ENCODE peak calls at places on chromosome 18, in seven cellular contexts. One of them, this sample, is unnamed.

GRCh38 chr18:35500113-35500512 is 2.4 kb upstream of the INO80C start:
- DNase-seq in H9: no peak
- DNase-seq in IMR-90: no peak
- DNase-seq in neuronal stem cell: no peak
- DNase-seq in trophoblast cell: no peak
- DNase-seq in mesenchymal stem cell: no peak
- DNase-seq in H1: no peak
- DNase-seq in this sample: no peak

GRCh38 chr18:47191956-47192355 is 15.8 kb upstream of the IER3IP1 start:
- DNase-seq in IMR-90: peak
- DNase-seq in H9: no peak
- DNase-seq in mesenchymal stem cell: peak
- DNase-seq in neuronal stem cell: no peak
- DNase-seq in trophoblast cell: no peak
- DNase-seq in H1: no peak
- DNase-seq in this sample: peak

GRCh38 chr18:46497129-46497528 is 159.9 kb downstream of the LOXHD1 start:
- DNase-seq in trophoblast cell: peak
- DNase-seq in mesenchymal stem cell: peak
- DNase-seq in IMR-90: no peak
- DNase-seq in H9: peak
- DNase-seq in neuronal stem cell: peak
- DNase-seq in H1: no peak
- DNase-seq in this sample: peak

GRCh38 chr18:48845174-48845573 is 105.6 kb downstream of the SMAD7 start:
- DNase-seq in IMR-90: no peak
- DNase-seq in mesenchymal stem cell: no peak
- DNase-seq in neuronal stem cell: no peak
- DNase-seq in H1: no peak
- DNase-seq in H9: no peak
- DNase-seq in trophoblast cell: no peak
- DNase-seq in this sample: no peak

GRCh38 chr18:61992285-61992684 is 99.5 kb upstream of the RNF152 start:
- DNase-seq in H9: no peak
- DNase-seq in trophoblast cell: no peak
- DNase-seq in neuronal stem cell: no peak
- DNase-seq in mesenchymal stem cell: peak
- DNase-seq in IMR-90: peak
- DNase-seq in H1: no peak
- DNase-seq in this sample: peak

GRCh38 chr18:991441-991840 is 86.8 kb downstream of the ADCYAP1 start:
- DNase-seq in H9: no peak
- DNase-seq in trophoblast cell: no peak
- DNase-seq in neuronal stem cell: no peak
- DNase-seq in mesenchymal stem cell: no peak
- DNase-seq in H1: no peak
- DNase-seq in IMR-90: no peak
- DNase-seq in this sample: no peak

GRCh38 chr18:2104620-2105462 is 466.5 kb downstream of the METTL4 start:
- DNase-seq in trophoblast cell: peak
- DNase-seq in H1: no peak
- DNase-seq in mesenchymal stem cell: peak
- DNase-seq in IMR-90: peak
- DNase-seq in H9: peak
- DNase-seq in neuronal stem cell: peak
- DNase-seq in this sample: peak

GRCh38 chr18:49021433-49022129 is 70.8 kb upstream of the SMAD7 start:
- DNase-seq in H1: peak
- DNase-seq in mesenchymal stem cell: peak
- DNase-seq in neuronal stem cell: no peak
- DNase-seq in trophoblast cell: peak
- DNase-seq in IMR-90: peak
- DNase-seq in H9: peak
- DNase-seq in this sample: peak

GRCh38 chr18:38575023-38575422 is 1009.4 kb upstream of the CELF4 start:
- DNase-seq in H9: no peak
- DNase-seq in neuronal stem cell: no peak
- DNase-seq in mesenchymal stem cell: no peak
- DNase-seq in IMR-90: no peak
- DNase-seq in H1: no peak
- DNase-seq in trophoblast cell: no peak
- DNase-seq in this sample: no peak

GRCh38 chr18:7683753-7684152 is 116.6 kb downstream of the PTPRM start:
- DNase-seq in neuronal stem cell: no peak
- DNase-seq in trophoblast cell: peak
- DNase-seq in H1: peak
- DNase-seq in mesenchymal stem cell: no peak
- DNase-seq in H9: peak
- DNase-seq in IMR-90: no peak
- DNase-seq in this sample: peak

GRCh38 chr18:76821875-76822509 is 365 bp upstream of the ZNF236 start:
- DNase-seq in trophoblast cell: peak
- DNase-seq in H9: no peak
- DNase-seq in mesenchymal stem cell: peak
- DNase-seq in IMR-90: peak
- DNase-seq in H1: no peak
- DNase-seq in neuronal stem cell: peak
- DNase-seq in this sample: peak

GRCh38 chr18:24702001-24702400 is 241.6 kb downstream of the HRH4 start:
- DNase-seq in neuronal stem cell: no peak
- DNase-seq in trophoblast cell: no peak
- DNase-seq in mesenchymal stem cell: no peak
- DNase-seq in H9: no peak
- DNase-seq in H1: no peak
- DNase-seq in IMR-90: no peak
- DNase-seq in this sample: peak

GRCh38 chr18:78607784-78608183 is 371.8 kb upstream of the SALL3 start:
- DNase-seq in neuronal stem cell: no peak
- DNase-seq in trophoblast cell: no peak
- DNase-seq in H9: no peak
- DNase-seq in mesenchymal stem cell: no peak
- DNase-seq in IMR-90: no peak
- DNase-seq in H1: no peak
- DNase-seq in this sample: no peak

GRCh38 chr18:79534356-79534755 is 138.6 kb downstream of the NFATC1 start:
- DNase-seq in neuronal stem cell: no peak
- DNase-seq in mesenchymal stem cell: no peak
- DNase-seq in H9: no peak
- DNase-seq in IMR-90: no peak
- DNase-seq in trophoblast cell: no peak
- DNase-seq in H1: no peak
- DNase-seq in this sample: no peak

GRCh38 chr18:13684546-13684945 is 41.8 kb downstream of the FAM210A start:
- DNase-seq in H9: no peak
- DNase-seq in neuronal stem cell: no peak
- DNase-seq in mesenchymal stem cell: no peak
- DNase-seq in IMR-90: no peak
- DNase-seq in trophoblast cell: no peak
- DNase-seq in H1: no peak
- DNase-seq in this sample: peak

GRCh38 chr18:49648811-49649210 is 87.0 kb downstream of the LIPG start:
- DNase-seq in neuronal stem cell: no peak
- DNase-seq in trophoblast cell: no peak
- DNase-seq in H1: no peak
- DNase-seq in H9: no peak
- DNase-seq in mesenchymal stem cell: no peak
- DNase-seq in IMR-90: no peak
- DNase-seq in this sample: no peak

GRCh38 chr18:55861266-55861665 is 273.3 kb upstream of the TCF4 start:
- DNase-seq in H1: no peak
- DNase-seq in H9: peak
- DNase-seq in trophoblast cell: no peak
- DNase-seq in mesenchymal stem cell: peak
- DNase-seq in IMR-90: peak
- DNase-seq in neuronal stem cell: peak
- DNase-seq in this sample: peak

GRCh38 chr18:7955175-7955574 is 388.1 kb downstream of the PTPRM start:
- DNase-seq in H1: no peak
- DNase-seq in H9: no peak
- DNase-seq in mesenchymal stem cell: no peak
- DNase-seq in neuronal stem cell: no peak
- DNase-seq in IMR-90: no peak
- DNase-seq in trophoblast cell: no peak
- DNase-seq in this sample: no peak

GRCh38 chr18:79598885-79599175 is 80.8 kb upstream of the CTDP1 start:
- DNase-seq in mesenchymal stem cell: no peak
- DNase-seq in trophoblast cell: no peak
- DNase-seq in H1: no peak
- DNase-seq in IMR-90: no peak
- DNase-seq in neuronal stem cell: no peak
- DNase-seq in H9: no peak
- DNase-seq in this sample: no peak

GRCh38 chr18:25164211-25164836 is 187.6 kb downstream of the ZNF521 start:
- DNase-seq in mesenchymal stem cell: no peak
- DNase-seq in H9: no peak
- DNase-seq in H1: no peak
- DNase-seq in IMR-90: no peak
- DNase-seq in neuronal stem cell: no peak
- DNase-seq in trophoblast cell: no peak
- DNase-seq in this sample: no peak

GRCh38 chr18:61333271-61333745 is at the start of gene CDH20:
- DNase-seq in H1: no peak
- DNase-seq in H9: peak
- DNase-seq in neuronal stem cell: peak
- DNase-seq in mesenchymal stem cell: no peak
- DNase-seq in trophoblast cell: no peak
- DNase-seq in IMR-90: no peak
- DNase-seq in this sample: peak

GRCh38 chr18:11574545-11574944 is 34.9 kb upstream of the SLC35G4 start:
- DNase-seq in IMR-90: no peak
- DNase-seq in H1: no peak
- DNase-seq in trophoblast cell: no peak
- DNase-seq in mesenchymal stem cell: no peak
- DNase-seq in H9: no peak
- DNase-seq in neuronal stem cell: no peak
- DNase-seq in this sample: no peak
- H2BK120ac ChIP-seq in IMR-90: no peak
- H2BK120ac ChIP-seq in H1: no peak
- H2BK120ac ChIP-seq in trophoblast cell: no peak
- H2BK120ac ChIP-seq in mesenchymal stem cell: no peak
- H2BK120ac ChIP-seq in H9: no peak
- H2BK120ac ChIP-seq in neuronal stem cell: no peak
- H2BK120ac ChIP-seq in this sample: no peak

GRCh38 chr18:57846258-57846657 is 43.1 kb upstream of the ATP8B1 start:
- DNase-seq in neuronal stem cell: no peak
- DNase-seq in trophoblast cell: peak
- DNase-seq in H9: no peak
- DNase-seq in H1: no peak
- DNase-seq in mesenchymal stem cell: peak
- DNase-seq in IMR-90: peak
- DNase-seq in this sample: peak

GRCh38 chr18:57841568-57841967 is 38.5 kb upstream of the ATP8B1 start:
- DNase-seq in trophoblast cell: no peak
- DNase-seq in IMR-90: no peak
- DNase-seq in H1: no peak
- DNase-seq in neuronal stem cell: no peak
- DNase-seq in mesenchymal stem cell: no peak
- DNase-seq in H9: no peak
- DNase-seq in this sample: no peak

GRCh38 chr18:57845468-57846103 is 42.5 kb upstream of the ATP8B1 start:
- DNase-seq in neuronal stem cell: no peak
- DNase-seq in H9: no peak
- DNase-seq in mesenchymal stem cell: no peak
- DNase-seq in IMR-90: peak
- DNase-seq in H1: no peak
- DNase-seq in trophoblast cell: no peak
- DNase-seq in this sample: no peak

GRCh38 chr18:57843403-57843802 is 40.3 kb upstream of the ATP8B1 start:
- DNase-seq in H9: no peak
- DNase-seq in H1: no peak
- DNase-seq in IMR-90: no peak
- DNase-seq in trophoblast cell: no peak
- DNase-seq in mesenchymal stem cell: no peak
- DNase-seq in neuronal stem cell: no peak
- DNase-seq in this sample: no peak

DNA sequence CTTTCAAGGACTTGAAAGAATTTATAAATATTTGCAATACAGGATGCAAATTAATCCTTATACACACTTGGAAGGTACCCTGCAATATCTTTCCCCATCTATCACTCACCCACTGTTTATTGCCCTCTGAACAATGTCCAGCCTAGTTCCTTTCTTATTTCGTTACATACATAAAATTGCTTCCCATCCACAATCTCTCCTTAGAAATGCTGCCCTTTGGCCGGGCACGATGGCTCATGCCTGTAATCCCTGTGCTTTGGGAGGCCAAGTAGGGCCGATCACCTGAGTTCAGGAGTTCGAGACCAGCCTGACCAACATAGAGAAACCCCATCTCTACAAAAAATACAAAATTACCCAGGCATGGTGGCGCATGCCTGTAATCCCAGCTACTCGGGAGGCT is 41.2 kb upstream of the ATP8B1 start:
- DNase-seq in mesenchymal stem cell: no peak
- DNase-seq in H9: no peak
- DNase-seq in neuronal stem cell: no peak
- DNase-seq in H1: no peak
- DNase-seq in IMR-90: no peak
- DNase-seq in trophoblast cell: no peak
- DNase-seq in this sample: no peak
- H2BK120ac ChIP-seq in mesenchymal stem cell: no peak
- H2BK120ac ChIP-seq in H9: no peak
- H2BK120ac ChIP-seq in neuronal stem cell: no peak
- H2BK120ac ChIP-seq in H1: no peak
- H2BK120ac ChIP-seq in IMR-90: peak
- H2BK120ac ChIP-seq in trophoblast cell: no peak
- H2BK120ac ChIP-seq in this sample: no peak

DNA sequence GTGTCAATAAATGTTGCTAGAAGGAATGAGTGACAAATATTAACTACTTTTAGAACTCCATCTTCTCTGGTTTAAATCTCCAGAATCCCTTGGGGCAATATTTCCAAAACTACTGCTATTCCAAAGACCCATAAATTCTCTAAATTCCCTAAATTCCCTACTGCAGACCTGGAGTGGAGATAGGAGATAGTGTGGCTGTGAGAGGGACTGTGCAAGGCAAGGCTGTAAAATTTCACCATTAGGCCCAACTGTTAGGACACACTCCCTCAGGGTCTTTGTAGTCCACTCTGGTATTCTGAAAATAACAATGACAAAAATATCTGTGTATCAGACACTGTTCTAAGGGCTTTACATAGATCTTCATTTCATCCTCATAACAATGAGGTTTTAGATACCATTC is 67.9 kb downstream of the MYL12B start:
- DNase-seq in H1: no peak
- DNase-seq in H9: no peak
- DNase-seq in trophoblast cell: peak
- DNase-seq in neuronal stem cell: no peak
- DNase-seq in IMR-90: no peak
- DNase-seq in mesenchymal stem cell: no peak
- DNase-seq in this sample: peak
- H2BK120ac ChIP-seq in H1: no peak
- H2BK120ac ChIP-seq in H9: no peak
- H2BK120ac ChIP-seq in trophoblast cell: no peak
- H2BK120ac ChIP-seq in neuronal stem cell: no peak
- H2BK120ac ChIP-seq in IMR-90: no peak
- H2BK120ac ChIP-seq in mesenchymal stem cell: no peak
- H2BK120ac ChIP-seq in this sample: no peak

DNA sequence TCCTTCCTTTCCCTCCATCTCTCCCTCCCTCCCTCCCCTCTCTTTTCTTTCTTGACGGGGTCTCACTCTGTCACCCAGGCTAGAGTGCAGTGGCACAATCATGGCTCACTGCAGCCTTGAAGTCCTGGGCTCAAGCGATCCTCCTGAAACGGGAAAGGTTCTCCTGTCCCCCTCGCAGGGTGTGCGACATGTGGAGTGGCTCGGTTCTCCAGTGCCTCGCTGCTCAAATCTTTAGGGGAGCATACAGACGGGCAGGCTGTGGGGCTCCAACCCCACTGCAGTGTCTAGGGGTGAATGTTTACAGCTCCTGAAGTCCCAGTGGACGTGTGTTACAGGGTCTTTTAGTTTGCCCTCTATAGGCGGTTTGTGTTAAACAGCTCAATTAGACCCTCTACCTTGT is 74.0 kb downstream of the MEX3C start:
- DNase-seq in H1: no peak
- DNase-seq in H9: no peak
- DNase-seq in trophoblast cell: no peak
- DNase-seq in neuronal stem cell: no peak
- DNase-seq in IMR-90: no peak
- DNase-seq in mesenchymal stem cell: no peak
- DNase-seq in this sample: no peak
- H2BK120ac ChIP-seq in H1: no peak
- H2BK120ac ChIP-seq in H9: no peak
- H2BK120ac ChIP-seq in trophoblast cell: no peak
- H2BK120ac ChIP-seq in neuronal stem cell: no peak
- H2BK120ac ChIP-seq in IMR-90: no peak
- H2BK120ac ChIP-seq in mesenchymal stem cell: no peak
- H2BK120ac ChIP-seq in this sample: no peak